ENCODE peak calls at places on chromosomes 13 and 19, in four cellular contexts. X is K562, Y is H1, Q is HepG2. R is an unnamed sample.

GRCh38 chr19:13748169-13748884 is 16.0 kb upstream of the MRI1 start:
- DNase-seq in Q (no peak), X (no peak), Y (no peak), R (peak; percentile 18)

GRCh38 chr13:24737042-24737441 is 26.9 kb upstream of the RNF17 start:
- DNase-seq in Y (no peak), X (no peak), Q (no peak), R (no peak)

GRCh38 chr13:102555914-102556553 is 40.8 kb upstream of the TPP2 start:
- DNase-seq in Q (peak; percentile 18), X (no peak), Y (no peak), R (peak; percentile 30)

GRCh38 chr13:38308736-38309135 is 40.9 kb upstream of the UFM1 start:
- DNase-seq in X (no peak), Q (no peak), Y (no peak), R (no peak)

GRCh38 chr19:14030997-14031718 is 404 bp upstream of the IL27RA start:
- DNase-seq in Y (no peak), Q (no peak), X (peak; percentile 7), R (no peak)

GRCh38 chr13:56015919-56016318 is 1124.8 kb upstream of the PRR20A start:
- DNase-seq in Q (no peak), Y (no peak), X (no peak), R (no peak)

GRCh38 chr13:95608640-95609280 is 35.7 kb downstream of the DZIP1 start:
- DNase-seq in X (no peak), Y (no peak), Q (no peak), R (no peak)

GRCh38 chr19:4538601-4538954 is 1.3 kb downstream of the LRG1 start:
- DNase-seq in Q (no peak), Y (no peak), X (no peak), R (no peak)

GRCh38 chr19:10889880-10890279 is 18.5 kb downstream of the CARM1 start:
- DNase-seq in X (no peak), Q (no peak), Y (no peak), R (no peak)

GRCh38 chr19:5718579-5719273 is 1.2 kb downstream of the LONP1 start:
- DNase-seq in Y (no peak), Q (peak; percentile 27), X (peak; percentile 40), R (peak; percentile 46)

GRCh38 chr19:46761418-46761831 is 15.2 kb upstream of the STRN4 start:
- DNase-seq in Y (no peak), Q (peak; percentile 55), X (no peak), R (no peak)

GRCh38 chr13:31870511-31870910 is 131.2 kb downstream of the RXFP2 start:
- DNase-seq in X (no peak), Y (no peak), Q (no peak), R (no peak)

GRCh38 chr13:52862358-52863206 is 14.1 kb upstream of the PCDH8 start:
- DNase-seq in Y (no peak), Q (peak; percentile 5), X (peak; percentile 59), R (peak; percentile 23)

GRCh38 chr13:45339867-45340266 is 1.1 kb downstream of the TPT1 start:
- DNase-seq in Y (no peak), X (no peak), Q (no peak), R (no peak)

GRCh38 chr13:101408992-101409656 is 7.2 kb downstream of the NALCN start:
- DNase-seq in X (no peak), Q (no peak), Y (no peak), R (no peak)

GRCh38 chr19:18173572-18174294 is at the start of gene IFI30:
- DNase-seq in Q (peak; percentile 68), Y (no peak), X (peak; percentile 95), R (peak; percentile 68)

GRCh38 chr19:18176367-18177310 is 3.0 kb downstream of the IFI30 start:
- DNase-seq in X (no peak), Q (no peak), Y (no peak), R (no peak)

GRCh38 chr19:18172331-18173053 is 1.1 kb upstream of the IFI30 start:
- DNase-seq in Y (no peak), X (no peak), Q (no peak), R (no peak)

GRCh38 chr19:18173054-18173571 is 500 bp upstream of the IFI30 start:
- DNase-seq in Q (no peak), Y (no peak), X (no peak), R (no peak)

DNA sequence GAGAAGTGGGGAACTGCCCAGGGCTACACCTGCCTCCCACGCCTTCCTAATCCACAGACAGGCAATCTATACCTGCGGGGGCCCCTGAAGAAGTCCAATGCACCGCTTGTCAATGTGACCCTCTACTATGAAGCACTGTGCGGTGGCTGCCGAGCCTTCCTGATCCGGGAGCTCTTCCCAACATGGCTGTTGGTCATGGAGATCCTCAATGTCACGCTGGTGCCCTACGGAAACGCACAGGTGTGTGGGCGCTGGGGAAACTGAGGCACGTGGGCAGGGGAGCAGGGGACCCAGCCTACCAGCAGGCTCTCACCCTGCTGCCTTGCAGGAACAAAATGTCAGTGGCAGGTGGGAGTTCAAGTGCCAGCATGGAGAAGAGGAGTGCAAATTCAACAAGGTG is 1.4 kb downstream of the IFI30 start:
- DNase-seq in Q (no peak), X (no peak), Y (no peak), R (no peak)
- TF ChIP-seq MAFK in Q (no peak), X (no peak), Y (no peak), R (no peak)

DNA sequence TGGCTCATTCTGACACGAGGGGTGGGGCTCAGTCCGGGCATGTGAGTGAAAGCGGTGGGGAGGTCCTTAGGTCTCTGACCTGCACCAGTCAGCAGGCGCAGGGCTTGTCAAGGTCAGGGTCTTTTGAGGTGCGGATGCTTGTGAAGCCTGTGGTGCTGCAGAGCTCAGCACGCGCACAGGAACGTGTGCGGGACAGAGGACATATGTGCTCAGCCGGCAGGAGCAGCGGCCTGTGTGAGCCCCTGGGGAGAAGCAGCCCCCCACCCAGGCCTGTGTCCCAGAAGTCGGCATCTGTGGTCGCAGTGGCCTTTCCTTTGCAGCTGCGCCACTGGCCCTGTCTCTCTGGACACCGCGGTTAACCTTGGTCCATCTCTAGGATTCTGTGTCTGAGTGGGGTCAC is 30.9 kb downstream of the ATP4B start:
- DNase-seq in X (no peak), Y (no peak), Q (no peak), R (no peak)
- TF ChIP-seq JUN in X (no peak), Y (no peak), Q (no peak), R (no peak)

GRCh38 chr19:2711175-2711936 is 8.9 kb upstream of the GNG7 start:
- DNase-seq in X (peak; percentile 38), Y (no peak), Q (no peak), R (no peak)
- TF ChIP-seq MAFK in X (no peak), Y (no peak), Q (no peak), R (no peak)

GRCh38 chr19:8180018-8180417 is 29.2 kb upstream of the CERS4 start:
- DNase-seq in Q (no peak), Y (no peak), X (no peak), R (no peak)
- TF ChIP-seq JUN in Q (no peak), Y (no peak), X (no peak), R (no peak)

GRCh38 chr13:92460479-92460878 is 766.1 kb upstream of the GPC6 start:
- DNase-seq in Y (no peak), X (no peak), Q (no peak), R (no peak)

GRCh38 chr13:92461831-92462230 is 764.8 kb upstream of the GPC6 start:
- DNase-seq in Y (no peak), Q (no peak), X (no peak), R (no peak)

GRCh38 chr13:92463134-92463533 is 763.5 kb upstream of the GPC6 start:
- DNase-seq in Q (no peak), Y (no peak), X (no peak), R (no peak)

GRCh38 chr13:92461402-92461801 is 765.2 kb upstream of the GPC6 start:
- DNase-seq in Q (no peak), X (no peak), Y (no peak), R (no peak)
- TF ChIP-seq MAFK in Q (no peak), X (no peak), Y (no peak), R (no peak)

GRCh38 chr19:49117677-49118564 is 1.0 kb downstream of the C19orf73 start:
- DNase-seq in Y (no peak), X (no peak), Q (no peak), R (no peak)

GRCh38 chr19:49120868-49121267 is 1.5 kb downstream of the PPFIA3 start:
- DNase-seq in X (no peak), Y (no peak), Q (no peak), R (no peak)

GRCh38 chr19:49118565-49119410 is at the start of gene C19orf73:
- DNase-seq in Q (peak; percentile 82), Y (no peak), X (peak; percentile 97), R (peak; percentile 94)

GRCh38 chr19:49120325-49120683 is 960 bp downstream of the PPFIA3 start:
- DNase-seq in Q (no peak), Y (no peak), X (no peak), R (no peak)

DNA sequence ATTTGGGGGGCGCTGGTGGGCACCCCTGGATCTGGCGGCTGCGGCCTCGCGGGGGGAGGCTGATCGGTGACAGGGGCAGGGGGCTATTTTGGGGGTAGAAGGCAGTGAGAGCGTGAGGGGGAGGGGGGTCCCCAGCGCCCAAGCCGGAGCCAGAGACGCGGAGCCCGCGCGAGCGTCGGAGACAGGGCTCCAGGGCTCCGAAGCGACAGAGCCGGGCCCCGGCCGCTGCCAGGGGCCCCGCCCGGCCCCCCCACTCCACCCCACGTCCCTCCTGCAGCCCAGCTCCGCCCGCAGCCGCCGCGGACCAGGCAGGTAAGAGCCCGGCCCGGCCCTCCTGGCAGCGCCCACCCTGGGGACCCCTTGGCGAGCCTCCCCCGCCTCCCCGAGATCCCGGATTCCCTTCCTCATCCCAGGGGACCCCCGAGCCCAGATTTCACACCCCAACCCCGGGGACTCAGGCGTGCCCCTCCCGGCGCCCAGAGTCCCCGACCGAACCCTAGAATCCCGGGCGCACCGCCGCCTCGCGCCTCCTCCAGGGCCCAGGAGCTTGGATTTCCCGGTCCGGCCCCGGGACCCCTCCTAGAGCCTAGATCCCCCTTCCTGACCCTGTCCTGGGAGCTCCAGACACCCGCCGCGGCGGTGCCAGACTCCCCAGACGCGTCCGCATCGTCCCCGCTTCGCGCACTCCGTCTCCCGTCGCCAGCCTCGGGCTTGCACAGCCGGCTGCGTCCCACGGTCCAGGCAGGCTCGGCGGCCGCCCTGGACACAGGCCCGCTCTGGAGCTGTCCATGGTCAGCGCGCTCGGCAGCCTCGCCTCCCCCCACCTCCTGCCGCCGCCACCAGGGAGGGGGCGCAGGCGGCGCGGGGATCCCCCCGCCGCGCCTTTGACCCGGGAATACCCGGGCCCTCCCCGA is at the start of gene PPFIA3:
- DNase-seq in X (peak; percentile 53), Q (no peak), Y (no peak), R (no peak)
- TF ChIP-seq JUN in X (no peak), Q (peak; percentile 24), Y (no peak), R (no peak)